ENCODE peak calls at places on chromosome 7, in eight cellular contexts. M, U, A, B, V, S, W and D are unnamed samples.

GRCh38 chr7:80230327-80230726 is 95.7 kb downstream of the GNAI1 start:
- DNase-seq in M (no peak), U (no peak), A (no peak), B (no peak), V (no peak), S (no peak), W (no peak), D (no peak)

GRCh38 chr7:22082886-22083710 is 137.4 kb upstream of the CDCA7L start:
- DNase-seq in M (peak; percentile 92), U (peak; percentile 77), A (peak; percentile 93), B (peak; percentile 82), V (peak; percentile 79), S (peak; percentile 75), W (no peak), D (peak; percentile 96)

GRCh38 chr7:69412331-69413146 is 185.7 kb upstream of the AUTS2 start:
- DNase-seq in M (no peak), U (no peak), A (peak; percentile 7), B (no peak), V (no peak), S (no peak), W (no peak), D (no peak)

GRCh38 chr7:54904130-54904529 is 114.7 kb upstream of the EGFR start:
- DNase-seq in M (no peak), U (no peak), A (no peak), B (no peak), V (peak; percentile 82), S (peak; percentile 97), W (no peak), D (no peak)

GRCh38 chr7:11379641-11380040 is 406.0 kb downstream of the PHF14 start:
- DNase-seq in M (no peak), U (no peak), A (no peak), B (no peak), V (no peak), S (no peak), W (no peak), D (no peak)

GRCh38 chr7:51102828-51103227 is 213.8 kb downstream of the COBL start:
- DNase-seq in M (no peak), U (no peak), A (no peak), B (no peak), V (peak; percentile 37), S (peak; percentile 8), W (no peak), D (no peak)

GRCh38 chr7:70893422-70893821 is 238.5 kb upstream of the GALNT17 start:
- DNase-seq in M (no peak), U (no peak), A (no peak), B (no peak), V (no peak), S (no peak), W (no peak), D (no peak)

GRCh38 chr7:91784469-91784868 is 96.0 kb downstream of the MTERF1 start:
- DNase-seq in M (no peak), U (no peak), A (no peak), B (no peak), V (peak; percentile 62), S (peak; percentile 33), W (no peak), D (no peak)

GRCh38 chr7:139481364-139481763 is 2.1 kb downstream of the KLRG2 start:
- DNase-seq in M (no peak), U (no peak), A (no peak), B (no peak), V (no peak), S (no peak), W (no peak), D (no peak)

DNA sequence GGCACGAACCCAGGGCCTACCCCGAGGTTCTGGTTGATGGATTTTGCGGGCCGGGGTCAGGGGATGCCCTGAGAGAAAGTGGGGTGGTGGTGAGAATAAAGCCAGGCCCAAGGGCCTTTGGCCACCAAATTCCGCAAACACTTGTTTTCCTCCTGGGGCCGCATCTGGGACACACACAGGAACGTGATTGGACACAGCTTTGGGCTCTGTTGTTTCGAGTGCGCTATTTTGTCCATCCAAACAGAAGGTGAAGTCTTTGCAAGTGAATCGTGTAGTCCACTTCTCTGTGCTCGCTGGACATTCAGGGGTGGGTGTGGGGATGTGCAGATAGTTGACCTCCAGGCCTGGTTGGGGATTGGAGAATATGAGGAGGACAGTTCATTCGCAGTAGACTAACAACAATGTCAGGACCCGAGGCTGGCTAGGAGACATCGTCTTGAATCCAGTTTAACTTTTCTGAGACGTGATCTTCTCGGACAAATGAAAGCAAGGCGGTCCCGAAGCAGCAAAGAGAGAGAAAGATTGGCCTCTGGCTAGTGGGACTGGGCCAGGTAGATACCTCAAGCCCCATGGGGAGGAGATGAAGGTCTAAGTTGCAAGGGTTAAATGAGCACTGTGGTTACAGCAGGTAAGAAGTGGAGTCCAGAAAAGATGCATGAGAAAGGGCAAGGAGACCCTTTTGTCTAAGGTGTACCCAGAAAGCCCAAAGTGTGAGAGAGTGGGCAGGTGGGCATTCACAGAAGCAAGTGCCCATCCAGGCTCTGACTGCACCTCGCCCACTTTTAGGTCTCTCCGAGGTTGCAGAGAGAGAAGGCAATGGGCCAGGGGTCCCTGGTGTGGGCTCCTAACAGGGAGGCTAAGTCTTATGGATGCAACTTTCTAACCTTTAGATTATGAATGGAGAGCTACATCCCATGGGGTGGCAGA is 761 bp upstream of the FAM131B start:
- DNase-seq in M (no peak), U (no peak), A (no peak), B (no peak), V (no peak), S (no peak), W (no peak), D (no peak)
- H3K4me3 ChIP-seq in M (peak overlapping the region; percentile 60), U (peak overlapping the region; percentile 38), A (peak overlapping the region; percentile 58), B (no peak overlapping the region), V (peak overlapping the region; percentile 12), S (peak overlapping the region; percentile 38), W (peak overlapping the region; percentile 62), D (peak overlapping the region; percentile 46)

DNA sequence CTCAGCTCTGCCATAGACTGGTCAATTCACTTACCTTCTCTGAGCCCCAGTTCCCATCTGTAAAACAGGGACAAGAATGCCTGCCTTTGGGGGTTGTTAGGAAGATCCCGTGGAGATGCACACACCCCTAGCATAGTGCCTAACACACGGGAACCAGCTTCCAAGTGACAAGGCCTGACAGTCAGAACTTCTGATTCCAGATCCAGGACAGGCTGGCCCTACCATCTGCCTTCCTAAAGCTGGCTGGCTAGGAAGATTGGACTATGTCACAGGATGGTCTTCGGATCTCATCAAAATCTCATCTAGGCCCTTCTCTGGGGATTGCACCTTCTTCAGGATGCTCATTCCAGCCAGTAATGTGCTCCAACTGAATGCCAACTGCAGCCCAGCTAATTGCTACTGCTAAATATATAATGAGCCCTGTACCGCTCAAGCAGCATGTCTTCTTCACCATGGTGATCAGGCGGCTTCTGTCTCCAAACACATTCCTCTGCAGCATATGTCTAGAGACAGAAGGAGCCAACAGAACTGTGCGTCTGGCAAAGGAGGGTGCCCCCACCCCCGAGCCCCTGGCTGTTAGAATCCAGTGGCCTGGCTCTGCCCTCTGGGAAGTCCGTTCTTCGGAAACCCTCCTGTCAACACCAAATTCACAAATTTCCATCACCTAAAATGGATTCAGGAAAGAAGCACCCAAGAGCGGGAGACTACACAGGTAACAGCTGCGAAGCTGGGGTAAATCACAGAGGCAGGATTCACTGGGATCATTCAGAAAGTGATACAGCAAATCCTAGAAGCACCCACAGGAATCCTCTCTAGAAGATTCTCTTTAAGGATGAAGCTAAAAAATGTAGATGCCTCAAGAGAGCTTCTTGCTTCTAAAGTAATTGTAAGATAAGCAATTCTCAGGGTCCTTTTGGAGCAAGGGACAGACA is 142.1 kb upstream of the EEPD1 start:
- DNase-seq in M (no peak), U (no peak), A (no peak), B (no peak), V (no peak), S (no peak), W (peak; percentile 58), D (no peak)
- H3K4me3 ChIP-seq in M (no peak overlapping the region), U (no peak overlapping the region), A (no peak overlapping the region), B (no peak overlapping the region), V (no peak overlapping the region), S (no peak overlapping the region), W (no peak overlapping the region), D (no peak overlapping the region)

DNA sequence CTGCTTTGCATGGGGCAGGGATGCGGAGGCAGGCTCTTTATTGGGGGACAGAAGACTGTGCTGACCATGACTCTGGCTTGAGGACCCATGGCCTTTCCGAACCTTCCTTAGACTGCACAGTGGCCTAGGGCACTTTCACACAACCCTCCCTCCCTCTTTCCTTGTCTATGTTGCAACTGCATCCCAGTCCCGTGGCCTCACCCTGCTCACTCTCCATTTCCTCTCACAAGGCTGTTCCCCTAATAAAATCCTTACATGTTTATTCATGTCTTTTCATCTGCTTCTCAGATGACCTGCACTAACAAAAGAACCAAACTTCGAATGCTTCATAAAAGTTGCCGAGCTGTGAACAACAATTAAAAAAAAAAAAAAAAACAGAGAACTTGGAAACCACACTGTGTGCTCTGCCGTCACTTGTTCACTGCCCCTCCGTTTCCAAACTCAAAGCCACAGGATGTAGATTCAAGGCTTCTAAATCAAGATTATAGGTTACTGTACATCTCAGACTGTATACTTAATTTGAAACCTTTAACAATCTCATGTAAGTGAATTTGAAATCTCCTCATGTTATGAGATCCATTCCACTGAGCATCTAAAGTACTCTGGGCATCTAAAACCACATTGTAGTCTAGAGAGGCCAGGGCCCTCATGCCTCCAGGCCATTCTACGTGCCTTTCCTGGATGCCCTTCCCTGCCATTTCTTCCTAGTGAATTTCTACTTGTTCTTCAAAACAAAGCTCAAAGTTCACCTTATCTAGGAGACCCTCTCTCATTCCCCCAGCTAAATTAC is 265.9 kb downstream of the SNX13 start:
- DNase-seq in M (no peak), U (no peak), A (no peak), B (no peak), V (no peak), S (peak; percentile 61), W (no peak), D (no peak)
- H3K4me3 ChIP-seq in M (no peak overlapping the region), U (no peak overlapping the region), A (no peak overlapping the region), B (no peak overlapping the region), V (no peak overlapping the region), S (no peak overlapping the region), W (no peak overlapping the region), D (no peak overlapping the region)

GRCh38 chr7:78487464-78487863 is 688.9 kb downstream of the PHTF2 start:
- DNase-seq in M (no peak), U (no peak), A (no peak), B (no peak), V (no peak), S (no peak), W (no peak), D (no peak)

GRCh38 chr7:78489423-78489822 is 690.9 kb downstream of the PHTF2 start:
- DNase-seq in M (no peak), U (no peak), A (no peak), B (no peak), V (no peak), S (no peak), W (no peak), D (no peak)

GRCh38 chr7:78490526-78490925 is 692.0 kb downstream of the PHTF2 start:
- DNase-seq in M (no peak), U (no peak), A (no peak), B (no peak), V (no peak), S (no peak), W (no peak), D (no peak)

GRCh38 chr7:78492146-78492545 is 693.6 kb downstream of the PHTF2 start:
- DNase-seq in M (no peak), U (no peak), A (no peak), B (no peak), V (no peak), S (no peak), W (no peak), D (no peak)

DNA sequence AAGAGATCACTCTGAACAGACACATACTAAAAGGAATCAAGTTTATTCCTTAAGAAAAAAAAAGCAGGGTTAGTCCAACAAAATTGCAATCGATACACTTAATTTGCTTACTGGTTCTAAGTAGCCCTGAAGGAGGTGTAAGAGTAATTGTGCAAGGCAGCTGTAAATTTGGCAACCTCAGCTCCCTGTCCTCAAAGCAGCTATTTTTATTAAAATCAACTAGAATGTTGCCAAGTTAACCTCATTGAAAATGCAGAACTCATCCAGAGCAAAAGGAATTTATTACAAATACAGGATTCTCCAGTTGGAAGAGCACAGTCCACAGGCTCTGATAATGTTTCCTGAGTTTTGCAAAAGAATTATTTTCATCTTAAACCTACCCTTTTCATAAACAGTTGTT is 691.3 kb downstream of the PHTF2 start:
- DNase-seq in M (no peak), U (no peak), A (no peak), B (no peak), V (no peak), S (no peak), W (no peak), D (no peak)
- H3K4me3 ChIP-seq in M (peak overlapping the region; percentile 20), U (no peak overlapping the region), A (no peak overlapping the region), B (no peak overlapping the region), V (no peak overlapping the region), S (no peak overlapping the region), W (peak overlapping the region; percentile 30), D (no peak overlapping the region)